ENCODE peak calls at places on chromosome 14, in seven cellular contexts. R is HCT116, Z is MM.1S, U is neural progenitor cell, V is hepatocyte, L is PC-3, F is OCI-LY7. N is an unnamed sample.
A peak's percentile ranks its signal among the peaks of the same experiment; 100 is the strongest.

GRCh38 chr14:101058571-101058970 is 155.0 kb upstream of the RTL1 start:
- DNase-seq in L (peak; percentile 48), Z (no peak), V (no peak), F (no peak), R (no peak), U (no peak), N (peak; percentile 63)

GRCh38 chr14:51395361-51395849 is 155.4 kb downstream of the TMX1 start:
- DNase-seq in F (no peak), V (peak; percentile 31), R (no peak), U (peak; percentile 37), L (peak; percentile 71), Z (no peak), N (peak; percentile 78)

GRCh38 chr14:63342381-63342780 is 23.6 kb upstream of the GPHB5 start:
- DNase-seq in U (no peak), Z (no peak), V (no peak), F (no peak), L (peak; percentile 31), R (no peak), N (peak; percentile 44)

GRCh38 chr14:94640721-94641631 is 28.8 kb downstream of the SERPINA3 start:
- DNase-seq in U (no peak), Z (no peak), V (peak; percentile 23), L (no peak), F (no peak), R (peak; percentile 15), N (no peak)

GRCh38 chr14:95057147-95057546 is 100.2 kb downstream of the DICER1 start:
- DNase-seq in V (no peak), Z (no peak), F (no peak), L (no peak), U (no peak), R (no peak), N (no peak)

GRCh38 chr14:74697543-74697942 is 15.3 kb downstream of the AREL1 start:
- DNase-seq in F (no peak), Z (no peak), V (no peak), U (no peak), L (no peak), R (no peak), N (peak; percentile 94)

GRCh38 chr14:81313200-81313599 is 86.9 kb downstream of the STON2 start:
- DNase-seq in U (no peak), L (no peak), R (no peak), V (no peak), Z (no peak), F (no peak), N (no peak)

GRCh38 chr14:106024983-106025604 is 498.7 kb downstream of the TMEM121 start:
- DNase-seq in L (no peak), F (no peak), Z (no peak), V (no peak), U (no peak), R (no peak), N (no peak)

GRCh38 chr14:96273629-96274028 is 17.6 kb downstream of the BDKRB1 start:
- DNase-seq in L (no peak), F (no peak), V (no peak), R (no peak), Z (no peak), U (no peak), N (no peak)

GRCh38 chr14:63852271-63852816 is 460 bp upstream of the SYNE2 start:
- DNase-seq in R (no peak), Z (peak; percentile 7), F (no peak), L (no peak), V (no peak), U (no peak), N (peak; percentile 45)

GRCh38 chr14:59849371-59850130 is 21.0 kb downstream of the RTN1 start:
- DNase-seq in R (no peak), Z (no peak), V (no peak), F (no peak), U (no peak), L (no peak), N (no peak)

GRCh38 chr14:101492716-101493115 is 68.6 kb upstream of the DIO3 start:
- DNase-seq in V (no peak), L (no peak), R (no peak), F (no peak), U (no peak), Z (no peak), N (no peak)

GRCh38 chr14:69313176-69313575 is 53.2 kb downstream of the GALNT16 start:
- DNase-seq in L (no peak), F (no peak), R (no peak), V (no peak), Z (no peak), U (no peak), N (no peak)

GRCh38 chr14:103384450-103385152 is 614 bp upstream of the MARK3 start:
- DNase-seq in L (no peak), V (no peak), F (no peak), U (peak; percentile 17), Z (no peak), R (no peak), N (peak; percentile 15)

GRCh38 chr14:81315344-81315743 is 84.8 kb downstream of the STON2 start:
- DNase-seq in Z (no peak), F (no peak), V (no peak), R (no peak), L (no peak), U (peak; percentile 71), N (no peak)

GRCh38 chr14:61475316-61475715 is 153.9 kb downstream of the PRKCH start:
- DNase-seq in U (peak; percentile 86), F (peak; percentile 91), L (peak; percentile 89), V (peak; percentile 86), R (peak; percentile 56), Z (peak; percentile 48), N (peak; percentile 88)

GRCh38 chr14:63288853-63289252 is 29.9 kb downstream of the GPHB5 start:
- DNase-seq in R (no peak), U (no peak), L (no peak), Z (no peak), V (no peak), F (no peak), N (no peak)

GRCh38 chr14:103563089-103563620 is 395 bp downstream of the COA8 start:
- DNase-seq in R (peak; percentile 42), L (peak; percentile 60), U (no peak), V (no peak), F (no peak), Z (peak; percentile 14), N (no peak)

GRCh38 chr14:51479584-51480305 is 172.0 kb upstream of the FRMD6 start:
- DNase-seq in L (peak; percentile 16), V (peak; percentile 16), Z (no peak), R (no peak), F (no peak), U (no peak), N (peak; percentile 82)

GRCh38 chr14:52131640-52132320 is 62.9 kb upstream of the NID2 start:
- DNase-seq in U (peak; percentile 87), R (peak; percentile 87), L (peak; percentile 95), V (peak; percentile 95), Z (peak; percentile 14), F (peak; percentile 57), N (peak; percentile 96)

GRCh38 chr14:85409496-85410210 is 120.3 kb upstream of the FLRT2 start:
- DNase-seq in R (no peak), L (no peak), Z (no peak), F (no peak), U (no peak), V (no peak), N (no peak)

GRCh38 chr14:25406818-25407217 is 356.9 kb upstream of the STXBP6 start:
- DNase-seq in L (peak; percentile 57), Z (peak; percentile 44), U (peak; percentile 76), R (no peak), V (peak; percentile 72), F (peak; percentile 28), N (peak; percentile 61)

GRCh38 chr14:68188174-68188573 is 368.6 kb downstream of the RAD51B start:
- DNase-seq in L (no peak), Z (no peak), V (no peak), R (no peak), U (no peak), F (no peak), N (no peak)

GRCh38 chr14:34297786-34298520 is 164.1 kb downstream of the SPTSSA start:
- DNase-seq in V (peak; percentile 12), F (no peak), U (no peak), Z (no peak), L (no peak), R (no peak), N (no peak)
- H3K4me3 ChIP-seq in V (no peak overlapping the region), F (no peak overlapping the region), U (no peak overlapping the region), Z (no peak overlapping the region), L (no peak overlapping the region), R (no peak overlapping the region), N (no peak overlapping the region)

DNA sequence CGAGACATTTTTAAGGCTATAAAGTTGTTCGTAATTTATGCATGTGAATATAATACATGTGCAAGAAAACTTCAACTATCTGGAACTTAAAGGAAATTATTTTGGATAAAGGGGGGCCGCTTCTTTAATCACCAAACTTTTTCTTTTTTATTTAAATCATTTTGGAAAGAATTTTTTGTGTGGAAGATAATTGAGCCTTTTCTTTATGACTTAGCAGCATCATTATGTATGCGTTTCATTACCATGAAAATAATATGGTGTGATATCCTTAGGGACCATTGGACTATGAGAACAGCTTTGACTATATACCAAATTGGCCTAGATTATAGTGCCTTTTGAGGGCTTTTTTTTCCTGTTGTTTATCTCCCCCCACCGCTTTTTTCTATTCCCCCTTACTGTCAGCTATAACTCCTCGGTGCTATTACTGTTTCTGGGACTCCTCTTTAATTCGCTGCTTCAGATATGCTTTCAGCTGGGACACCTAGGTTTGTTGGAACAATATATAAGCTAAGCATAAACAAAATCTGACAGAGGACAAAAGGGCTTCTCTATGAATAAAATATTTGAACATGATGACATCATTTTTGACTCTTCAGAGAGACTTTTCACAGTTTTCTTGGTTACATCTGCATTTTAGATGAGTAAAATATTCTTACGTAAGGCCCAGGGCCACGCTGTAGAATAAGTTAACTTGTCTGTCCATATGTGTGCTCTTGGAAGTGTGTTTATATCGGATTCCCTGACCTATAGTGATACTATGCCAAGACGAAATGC is 392.7 kb downstream of the NPAS3 start:
- DNase-seq in R (no peak), U (no peak), L (no peak), Z (no peak), F (no peak), V (no peak), N (no peak)
- H3K27ac ChIP-seq in R (no peak overlapping the region), U (no peak overlapping the region), L (no peak overlapping the region), Z (no peak overlapping the region), F (no peak overlapping the region), V (no peak overlapping the region), N (no peak overlapping the region)

GRCh38 chr14:77822741-77823140 is 22.8 kb downstream of the ADCK1 start:
- DNase-seq in U (no peak), V (no peak), L (no peak), F (no peak), Z (no peak), R (no peak), N (no peak)
- TF ChIP-seq EZH2phosphoT487 in U (no peak), V (no peak), L (no peak), F (no peak), Z (no peak), R (no peak), N (no peak)

GRCh38 chr14:56153271-56153670 is 35.1 kb downstream of the PELI2 start:
- DNase-seq in L (no peak), V (no peak), U (no peak), R (no peak), F (no peak), Z (no peak), N (no peak)

GRCh38 chr14:56150645-56151345 is 32.6 kb downstream of the PELI2 start:
- DNase-seq in V (no peak), R (no peak), Z (no peak), U (no peak), F (no peak), L (no peak), N (no peak)

GRCh38 chr14:56152221-56152620 is 34.0 kb downstream of the PELI2 start:
- DNase-seq in L (no peak), R (no peak), U (no peak), V (no peak), Z (no peak), F (no peak), N (no peak)

GRCh38 chr14:56147980-56148901 is 30.0 kb downstream of the PELI2 start:
- DNase-seq in R (no peak), Z (no peak), U (no peak), F (no peak), V (no peak), L (no peak), N (no peak)

GRCh38 chr14:56150018-56150417 is 31.8 kb downstream of the PELI2 start:
- DNase-seq in R (no peak), L (no peak), F (no peak), Z (no peak), U (no peak), V (no peak), N (no peak)
- H3K4me3 ChIP-seq in R (no peak overlapping the region), L (no peak overlapping the region), F (no peak overlapping the region), Z (no peak overlapping the region), U (no peak overlapping the region), V (no peak overlapping the region), N (no peak overlapping the region)